ENCODE peak calls at places on chromosomes 11 and 22, in nine cellular contexts. One of them, this sample, is unnamed.
A peak's percentile ranks its signal among the peaks of the same experiment; 100 is the strongest.

GRCh38 chr11:73236205-73236765 is 18.2 kb downstream of the P2RY2 start:
- DNase-seq in HTR-8/SVneo: no peak
- DNase-seq in NCI-H345: no peak
- DNase-seq in amniotic stem cell: no peak
- DNase-seq in AG09319: no peak
- DNase-seq in posterior vena cava: peak; percentile 38
- DNase-seq in GM03348: no peak
- DNase-seq in caudate nucleus: no peak
- DNase-seq in mucosa of gallbladder: no peak
- DNase-seq in this sample: no peak

GRCh38 chr22:47152938-47153337 is 390.5 kb downstream of the TBC1D22A start:
- DNase-seq in NCI-H345: no peak
- DNase-seq in GM03348: no peak
- DNase-seq in amniotic stem cell: no peak
- DNase-seq in posterior vena cava: no peak
- DNase-seq in mucosa of gallbladder: no peak
- DNase-seq in HTR-8/SVneo: no peak
- DNase-seq in AG09319: no peak
- DNase-seq in caudate nucleus: no peak
- DNase-seq in this sample: no peak

GRCh38 chr11:130124096-130124495 is 35.5 kb upstream of the ST14 start:
- DNase-seq in posterior vena cava: peak; percentile 94
- DNase-seq in amniotic stem cell: peak; percentile 20
- DNase-seq in HTR-8/SVneo: peak; percentile 60
- DNase-seq in caudate nucleus: no peak
- DNase-seq in AG09319: peak; percentile 70
- DNase-seq in NCI-H345: no peak
- DNase-seq in GM03348: peak; percentile 87
- DNase-seq in mucosa of gallbladder: peak; percentile 54
- DNase-seq in this sample: no peak

GRCh38 chr11:60389279-60389910 is 6.9 kb upstream of the MS4A14 start:
- DNase-seq in GM03348: no peak
- DNase-seq in NCI-H345: no peak
- DNase-seq in mucosa of gallbladder: no peak
- DNase-seq in AG09319: no peak
- DNase-seq in caudate nucleus: no peak
- DNase-seq in HTR-8/SVneo: no peak
- DNase-seq in posterior vena cava: no peak
- DNase-seq in amniotic stem cell: no peak
- DNase-seq in this sample: no peak

GRCh38 chr22:46209262-46209661 is 40.8 kb downstream of the CDPF1 start:
- DNase-seq in posterior vena cava: no peak
- DNase-seq in AG09319: no peak
- DNase-seq in HTR-8/SVneo: no peak
- DNase-seq in caudate nucleus: no peak
- DNase-seq in mucosa of gallbladder: no peak
- DNase-seq in amniotic stem cell: no peak
- DNase-seq in GM03348: no peak
- DNase-seq in NCI-H345: no peak
- DNase-seq in this sample: no peak

GRCh38 chr22:31291716-31292644 is at the start of gene PIK3IP1:
- DNase-seq in mucosa of gallbladder: peak; percentile 93
- DNase-seq in amniotic stem cell: peak; percentile 59
- DNase-seq in posterior vena cava: peak; percentile 95
- DNase-seq in NCI-H345: peak; percentile 83
- DNase-seq in AG09319: peak; percentile 52
- DNase-seq in HTR-8/SVneo: peak; percentile 59
- DNase-seq in GM03348: peak; percentile 87
- DNase-seq in caudate nucleus: peak; percentile 84
- DNase-seq in this sample: peak; percentile 87

GRCh38 chr11:3022300-3022967 is 30.3 kb upstream of the NAP1L4 start:
- DNase-seq in HTR-8/SVneo: no peak
- DNase-seq in mucosa of gallbladder: no peak
- DNase-seq in amniotic stem cell: no peak
- DNase-seq in AG09319: peak; percentile 31
- DNase-seq in NCI-H345: no peak
- DNase-seq in caudate nucleus: no peak
- DNase-seq in posterior vena cava: no peak
- DNase-seq in GM03348: peak; percentile 55
- DNase-seq in this sample: no peak

GRCh38 chr11:104946907-104947306 is 21.5 kb downstream of the CASP4 start:
- DNase-seq in mucosa of gallbladder: peak; percentile 29
- DNase-seq in NCI-H345: peak; percentile 14
- DNase-seq in GM03348: peak; percentile 45
- DNase-seq in AG09319: no peak
- DNase-seq in posterior vena cava: no peak
- DNase-seq in caudate nucleus: no peak
- DNase-seq in HTR-8/SVneo: peak; percentile 31
- DNase-seq in amniotic stem cell: no peak
- DNase-seq in this sample: no peak

GRCh38 chr11:1557168-1557884 is 14.7 kb downstream of the DUSP8 start:
- DNase-seq in caudate nucleus: no peak
- DNase-seq in AG09319: no peak
- DNase-seq in posterior vena cava: no peak
- DNase-seq in HTR-8/SVneo: no peak
- DNase-seq in mucosa of gallbladder: no peak
- DNase-seq in GM03348: no peak
- DNase-seq in NCI-H345: no peak
- DNase-seq in amniotic stem cell: no peak
- DNase-seq in this sample: no peak

GRCh38 chr11:71530602-71531001 is 3.5 kb downstream of the KRTAP5-7 start:
- DNase-seq in posterior vena cava: no peak
- DNase-seq in caudate nucleus: no peak
- DNase-seq in GM03348: no peak
- DNase-seq in HTR-8/SVneo: no peak
- DNase-seq in amniotic stem cell: no peak
- DNase-seq in NCI-H345: no peak
- DNase-seq in mucosa of gallbladder: no peak
- DNase-seq in AG09319: no peak
- DNase-seq in this sample: no peak

GRCh38 chr11:71449596-71449995 is 1.4 kb upstream of the DHCR7 start:
- DNase-seq in posterior vena cava: peak; percentile 6
- DNase-seq in GM03348: no peak
- DNase-seq in amniotic stem cell: no peak
- DNase-seq in NCI-H345: peak; percentile 17
- DNase-seq in HTR-8/SVneo: no peak
- DNase-seq in AG09319: no peak
- DNase-seq in mucosa of gallbladder: no peak
- DNase-seq in caudate nucleus: no peak
- DNase-seq in this sample: no peak

GRCh38 chr22:48070760-48071159 is 1308.3 kb downstream of the TBC1D22A start:
- DNase-seq in caudate nucleus: no peak
- DNase-seq in amniotic stem cell: no peak
- DNase-seq in posterior vena cava: no peak
- DNase-seq in HTR-8/SVneo: no peak
- DNase-seq in NCI-H345: no peak
- DNase-seq in mucosa of gallbladder: no peak
- DNase-seq in GM03348: no peak
- DNase-seq in AG09319: no peak
- DNase-seq in this sample: no peak

GRCh38 chr22:40451230-40451629 is 80.8 kb downstream of the SGSM3 start:
- DNase-seq in GM03348: no peak
- DNase-seq in caudate nucleus: no peak
- DNase-seq in mucosa of gallbladder: no peak
- DNase-seq in posterior vena cava: no peak
- DNase-seq in amniotic stem cell: no peak
- DNase-seq in HTR-8/SVneo: no peak
- DNase-seq in AG09319: no peak
- DNase-seq in NCI-H345: no peak
- DNase-seq in this sample: no peak

GRCh38 chr11:117477721-117478120 is 150.1 kb downstream of the CEP164 start:
- DNase-seq in NCI-H345: no peak
- DNase-seq in caudate nucleus: no peak
- DNase-seq in AG09319: no peak
- DNase-seq in amniotic stem cell: no peak
- DNase-seq in HTR-8/SVneo: no peak
- DNase-seq in posterior vena cava: no peak
- DNase-seq in GM03348: no peak
- DNase-seq in mucosa of gallbladder: no peak
- DNase-seq in this sample: no peak

GRCh38 chr11:92837595-92837994 is 131.9 kb upstream of the MTNR1B start:
- DNase-seq in HTR-8/SVneo: no peak
- DNase-seq in amniotic stem cell: no peak
- DNase-seq in posterior vena cava: no peak
- DNase-seq in AG09319: no peak
- DNase-seq in GM03348: no peak
- DNase-seq in caudate nucleus: no peak
- DNase-seq in NCI-H345: peak; percentile 73
- DNase-seq in mucosa of gallbladder: no peak
- DNase-seq in this sample: no peak

GRCh38 chr22:49266561-49267519 is 560.8 kb downstream of the BRD1 start:
- DNase-seq in caudate nucleus: no peak
- DNase-seq in amniotic stem cell: no peak
- DNase-seq in HTR-8/SVneo: no peak
- DNase-seq in mucosa of gallbladder: no peak
- DNase-seq in GM03348: no peak
- DNase-seq in AG09319: no peak
- DNase-seq in NCI-H345: no peak
- DNase-seq in posterior vena cava: peak; percentile 68
- DNase-seq in this sample: no peak

GRCh38 chr22:36986242-36986821 is 32.9 kb downstream of the TST start:
- DNase-seq in posterior vena cava: no peak
- DNase-seq in mucosa of gallbladder: no peak
- DNase-seq in AG09319: no peak
- DNase-seq in amniotic stem cell: no peak
- DNase-seq in NCI-H345: no peak
- DNase-seq in GM03348: no peak
- DNase-seq in caudate nucleus: no peak
- DNase-seq in HTR-8/SVneo: no peak
- DNase-seq in this sample: no peak

GRCh38 chr22:33361581-33361980 is 303.4 kb upstream of the SYN3 start:
- DNase-seq in caudate nucleus: no peak
- DNase-seq in amniotic stem cell: no peak
- DNase-seq in posterior vena cava: no peak
- DNase-seq in NCI-H345: no peak
- DNase-seq in AG09319: no peak
- DNase-seq in HTR-8/SVneo: no peak
- DNase-seq in GM03348: no peak
- DNase-seq in mucosa of gallbladder: no peak
- DNase-seq in this sample: no peak

GRCh38 chr11:132549001-132549400 is 983.3 kb downstream of the OPCML start:
- DNase-seq in GM03348: no peak
- DNase-seq in caudate nucleus: no peak
- DNase-seq in HTR-8/SVneo: no peak
- DNase-seq in NCI-H345: no peak
- DNase-seq in AG09319: no peak
- DNase-seq in amniotic stem cell: no peak
- DNase-seq in posterior vena cava: no peak
- DNase-seq in mucosa of gallbladder: no peak
- DNase-seq in this sample: no peak

GRCh38 chr11:117315285-117316196 is 515 bp downstream of the BACE1 start:
- DNase-seq in NCI-H345: no peak
- DNase-seq in AG09319: no peak
- DNase-seq in HTR-8/SVneo: no peak
- DNase-seq in amniotic stem cell: no peak
- DNase-seq in mucosa of gallbladder: no peak
- DNase-seq in caudate nucleus: no peak
- DNase-seq in posterior vena cava: peak; percentile 78
- DNase-seq in GM03348: peak; percentile 69
- DNase-seq in this sample: no peak

GRCh38 chr22:31958625-31959239 is 14.4 kb downstream of the YWHAH start:
- DNase-seq in posterior vena cava: peak; percentile 50
- DNase-seq in HTR-8/SVneo: no peak
- DNase-seq in amniotic stem cell: no peak
- DNase-seq in mucosa of gallbladder: no peak
- DNase-seq in NCI-H345: no peak
- DNase-seq in caudate nucleus: no peak
- DNase-seq in AG09319: no peak
- DNase-seq in GM03348: no peak
- DNase-seq in this sample: no peak

GRCh38 chr11:36292311-36292722 is 3.1 kb upstream of the COMMD9 start:
- DNase-seq in GM03348: peak; percentile 77
- DNase-seq in NCI-H345: peak; percentile 17
- DNase-seq in mucosa of gallbladder: no peak
- DNase-seq in amniotic stem cell: no peak
- DNase-seq in HTR-8/SVneo: no peak
- DNase-seq in AG09319: peak; percentile 19
- DNase-seq in caudate nucleus: no peak
- DNase-seq in posterior vena cava: no peak
- DNase-seq in this sample: no peak

GRCh38 chr11:134412508-134413333 is 679 bp upstream of the B3GAT1 start:
- DNase-seq in NCI-H345: peak; percentile 48
- DNase-seq in caudate nucleus: peak; percentile 89
- DNase-seq in mucosa of gallbladder: no peak
- DNase-seq in GM03348: no peak
- DNase-seq in HTR-8/SVneo: no peak
- DNase-seq in amniotic stem cell: no peak
- DNase-seq in posterior vena cava: no peak
- DNase-seq in AG09319: no peak
- DNase-seq in this sample: peak; percentile 84

GRCh38 chr22:31891366-31892079 is 52.8 kb upstream of the YWHAH start:
- DNase-seq in posterior vena cava: no peak
- DNase-seq in NCI-H345: no peak
- DNase-seq in caudate nucleus: no peak
- DNase-seq in HTR-8/SVneo: no peak
- DNase-seq in GM03348: no peak
- DNase-seq in mucosa of gallbladder: no peak
- DNase-seq in amniotic stem cell: no peak
- DNase-seq in AG09319: no peak
- DNase-seq in this sample: no peak

GRCh38 chr11:38005597-38005996 is 1407.6 kb upstream of the RAG2 start:
- DNase-seq in mucosa of gallbladder: no peak
- DNase-seq in GM03348: no peak
- DNase-seq in NCI-H345: no peak
- DNase-seq in AG09319: no peak
- DNase-seq in HTR-8/SVneo: no peak
- DNase-seq in amniotic stem cell: no peak
- DNase-seq in posterior vena cava: no peak
- DNase-seq in caudate nucleus: no peak
- DNase-seq in this sample: no peak

GRCh38 chr11:57546869-57547518 is 9.6 kb downstream of the SMTNL1 start:
- DNase-seq in caudate nucleus: no peak
- DNase-seq in HTR-8/SVneo: peak; percentile 40
- DNase-seq in AG09319: no peak
- DNase-seq in GM03348: peak; percentile 65
- DNase-seq in mucosa of gallbladder: no peak
- DNase-seq in amniotic stem cell: peak; percentile 17
- DNase-seq in NCI-H345: no peak
- DNase-seq in posterior vena cava: no peak
- DNase-seq in this sample: no peak